ENCODE peak calls at places on chromosomes 16 and 17, in six cellular contexts. One of them, this sample, is unnamed.

GRCh38 chr17:6970992-6971391 is 24.9 kb upstream of the ALOX12 start:
- DNase-seq in neural crest cell: no peak
- DNase-seq in aorta: no peak
- DNase-seq in EL: no peak
- DNase-seq in neural progenitor cell: no peak
- DNase-seq in A172: no peak
- DNase-seq in this sample: no peak

GRCh38 chr16:69424935-69425784 is 741 bp downstream of the CYB5B start:
- DNase-seq in neural crest cell: no peak
- DNase-seq in aorta: no peak
- DNase-seq in EL: no peak
- DNase-seq in neural progenitor cell: no peak
- DNase-seq in A172: no peak
- DNase-seq in this sample: no peak

GRCh38 chr17:57506253-57506911 is 238.7 kb downstream of the CCDC182 start:
- DNase-seq in neural crest cell: no peak
- DNase-seq in aorta: no peak
- DNase-seq in EL: no peak
- DNase-seq in neural progenitor cell: no peak
- DNase-seq in A172: no peak
- DNase-seq in this sample: no peak

GRCh38 chr17:3722716-3723115 is 987 bp upstream of the HASPIN start:
- DNase-seq in neural crest cell: no peak
- DNase-seq in aorta: no peak
- DNase-seq in EL: no peak
- DNase-seq in neural progenitor cell: no peak
- DNase-seq in A172: no peak
- DNase-seq in this sample: no peak

GRCh38 chr17:63455417-63455816 is 9.3 kb upstream of the CYB561 start:
- DNase-seq in neural crest cell: no peak
- DNase-seq in aorta: no peak
- DNase-seq in EL: no peak
- DNase-seq in neural progenitor cell: no peak
- DNase-seq in A172: no peak
- DNase-seq in this sample: no peak

GRCh38 chr17:60167095-60167741 is 17.4 kb downstream of the CA4 start:
- DNase-seq in neural crest cell: no peak
- DNase-seq in aorta: peak; percentile 71
- DNase-seq in EL: peak; percentile 35
- DNase-seq in neural progenitor cell: no peak
- DNase-seq in A172: peak; percentile 42
- DNase-seq in this sample: peak; percentile 56

GRCh38 chr16:77987772-77988171 is 34.6 kb upstream of the CLEC3A start:
- DNase-seq in neural crest cell: no peak
- DNase-seq in aorta: no peak
- DNase-seq in EL: no peak
- DNase-seq in neural progenitor cell: no peak
- DNase-seq in A172: no peak
- DNase-seq in this sample: no peak

GRCh38 chr16:86679490-86679889 is 101.1 kb downstream of the FOXL1 start:
- DNase-seq in neural crest cell: no peak
- DNase-seq in aorta: no peak
- DNase-seq in EL: no peak
- DNase-seq in neural progenitor cell: no peak
- DNase-seq in A172: no peak
- DNase-seq in this sample: no peak

GRCh38 chr16:79163666-79164377 is 436.7 kb downstream of the MAF start:
- DNase-seq in neural crest cell: no peak
- DNase-seq in aorta: peak; percentile 72
- DNase-seq in EL: no peak
- DNase-seq in neural progenitor cell: no peak
- DNase-seq in A172: no peak
- DNase-seq in this sample: no peak

GRCh38 chr17:15509095-15509494 is 41.7 kb upstream of the CDRT4 start:
- DNase-seq in neural crest cell: no peak
- DNase-seq in aorta: no peak
- DNase-seq in EL: no peak
- DNase-seq in neural progenitor cell: no peak
- DNase-seq in A172: no peak
- DNase-seq in this sample: no peak

GRCh38 chr17:62605588-62605987 is 21.9 kb upstream of the MRC2 start:
- DNase-seq in neural crest cell: no peak
- DNase-seq in aorta: no peak
- DNase-seq in EL: no peak
- DNase-seq in neural progenitor cell: no peak
- DNase-seq in A172: no peak
- DNase-seq in this sample: no peak

This sample was measured in LHCN-M2.